ENCODE peak calls at places on chromosomes 16 and 17, in five cellular contexts. L is IMR-90, Q is K562, A is GM12878, Y is HepG2. M is an unnamed sample.

GRCh38 chr16:79212114-79212791 is 388.3 kb downstream of the MAF start:
- DNase-seq in L (no peak), Q (no peak), A (no peak), Y (no peak), M (no peak)

GRCh38 chr17:1362065-1362848 is 37.8 kb downstream of the YWHAE start:
- DNase-seq in L (no peak), Q (no peak), A (no peak), Y (no peak), M (no peak)

GRCh38 chr17:7405413-7405881 is 1.6 kb upstream of the TMEM256 start:
- DNase-seq in L (no peak), Q (peak), A (no peak), Y (no peak), M (peak)

GRCh38 chr17:1329745-1330343 is 50.4 kb downstream of the TRARG1 start:
- DNase-seq in L (no peak), Q (no peak), A (no peak), Y (no peak), M (no peak)

GRCh38 chr17:37826497-37827115 is 81.7 kb upstream of the HNF1B start:
- DNase-seq in L (no peak), Q (no peak), A (no peak), Y (no peak), M (no peak)

GRCh38 chr17:62644487-62645173 is 17.2 kb downstream of the MRC2 start:
- DNase-seq in L (no peak), Q (peak), A (no peak), Y (peak), M (peak)

GRCh38 chr17:80123791-80124190 is 22.4 kb downstream of the GAA start:
- DNase-seq in L (peak), Q (no peak), A (no peak), Y (no peak), M (no peak)

GRCh38 chr17:33292981-33293867 is at the start of gene ASIC2:
- DNase-seq in L (peak), Q (peak), A (no peak), Y (no peak), M (peak)

GRCh38 chr16:50266337-50267091 is at the start of gene ADCY7:
- DNase-seq in L (peak), Q (peak), A (no peak), Y (no peak), M (peak)

GRCh38 chr17:43434902-43435319 is 36.1 kb downstream of the ARL4D start:
- DNase-seq in L (no peak), Q (no peak), A (no peak), Y (no peak), M (no peak)

GRCh38 chr17:31068291-31068690 is 26.5 kb upstream of the NF1 start:
- DNase-seq in L (peak), Q (peak), A (no peak), Y (peak), M (peak)

GRCh38 chr16:3180445-3180878 is 7.5 kb upstream of the OR1F1 start:
- DNase-seq in L (no peak), Q (no peak), A (no peak), Y (no peak), M (no peak)

GRCh38 chr16:57637020-57637419 is 8.6 kb downstream of the ADGRG1 start:
- DNase-seq in L (no peak), Q (no peak), A (no peak), Y (no peak), M (no peak)

GRCh38 chr17:6072157-6072556 is 2.0 kb downstream of the WSCD1 start:
- DNase-seq in L (no peak), Q (no peak), A (no peak), Y (no peak), M (no peak)

GRCh38 chr17:66287911-66288310 is 14.5 kb upstream of the PRKCA start:
- DNase-seq in L (no peak), Q (no peak), A (no peak), Y (no peak), M (no peak)
- TF ChIP-seq MXI1 in L (no peak), Q (no peak), A (no peak), Y (no peak), M (no peak)

DNA sequence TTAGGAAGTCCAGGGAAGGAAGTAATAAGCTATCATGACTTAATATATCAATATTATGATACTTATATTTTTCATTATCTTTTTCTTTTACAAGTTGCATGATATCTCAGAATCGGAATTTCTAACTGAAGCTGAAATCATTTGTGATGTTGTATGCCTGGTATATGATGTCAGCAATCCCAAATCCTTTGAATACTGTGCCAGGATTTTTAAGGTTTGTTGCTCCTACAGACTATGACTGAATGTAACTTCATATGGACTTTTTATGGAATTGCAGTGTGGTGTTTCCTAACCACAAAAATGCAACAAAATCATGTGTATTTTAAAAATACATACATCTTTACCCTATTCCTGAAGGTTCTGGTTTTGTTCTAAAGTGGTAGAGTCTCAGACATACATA is 58.8 kb upstream of the RHBDL3 start:
- DNase-seq in L (peak), Q (no peak), A (no peak), Y (no peak), M (no peak)
- TF ChIP-seq MXI1 in L (no peak), Q (no peak), A (no peak), Y (no peak), M (no peak)

GRCh38 chr16:14434860-14435259 is 195.2 kb downstream of the PARN start:
- DNase-seq in L (no peak), Q (no peak), A (no peak), Y (no peak), M (no peak)

DNA sequence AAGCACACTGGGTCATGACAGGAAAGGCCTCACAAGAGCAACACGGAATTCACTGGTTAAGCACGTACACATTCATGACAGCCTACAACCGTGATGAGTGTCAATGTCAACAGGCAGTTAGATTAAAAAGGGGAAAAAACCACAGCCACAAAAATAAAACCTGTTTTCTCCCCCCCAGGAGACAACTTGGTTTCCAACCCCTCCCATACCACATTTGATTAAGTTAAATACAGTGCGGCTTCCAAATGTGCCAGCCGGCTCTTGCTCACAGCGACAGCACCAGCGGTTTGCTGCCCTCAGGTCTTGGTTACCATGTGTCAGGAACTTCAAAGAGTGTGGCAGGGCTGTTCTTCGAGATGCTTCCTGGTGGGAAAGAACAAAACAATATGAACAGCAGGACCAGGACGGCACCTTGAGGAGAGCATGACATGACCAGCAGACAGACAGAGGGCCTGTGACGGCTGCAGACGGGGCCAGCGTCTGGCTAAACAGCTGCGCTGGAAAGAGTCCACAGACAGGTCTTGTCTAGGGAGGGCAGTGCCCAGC is 193.6 kb downstream of the PARN start:
- DNase-seq in L (no peak), Q (no peak), A (no peak), Y (no peak), M (no peak)
- TF ChIP-seq MXI1 in L (no peak), Q (no peak), A (no peak), Y (no peak), M (no peak)

DNA sequence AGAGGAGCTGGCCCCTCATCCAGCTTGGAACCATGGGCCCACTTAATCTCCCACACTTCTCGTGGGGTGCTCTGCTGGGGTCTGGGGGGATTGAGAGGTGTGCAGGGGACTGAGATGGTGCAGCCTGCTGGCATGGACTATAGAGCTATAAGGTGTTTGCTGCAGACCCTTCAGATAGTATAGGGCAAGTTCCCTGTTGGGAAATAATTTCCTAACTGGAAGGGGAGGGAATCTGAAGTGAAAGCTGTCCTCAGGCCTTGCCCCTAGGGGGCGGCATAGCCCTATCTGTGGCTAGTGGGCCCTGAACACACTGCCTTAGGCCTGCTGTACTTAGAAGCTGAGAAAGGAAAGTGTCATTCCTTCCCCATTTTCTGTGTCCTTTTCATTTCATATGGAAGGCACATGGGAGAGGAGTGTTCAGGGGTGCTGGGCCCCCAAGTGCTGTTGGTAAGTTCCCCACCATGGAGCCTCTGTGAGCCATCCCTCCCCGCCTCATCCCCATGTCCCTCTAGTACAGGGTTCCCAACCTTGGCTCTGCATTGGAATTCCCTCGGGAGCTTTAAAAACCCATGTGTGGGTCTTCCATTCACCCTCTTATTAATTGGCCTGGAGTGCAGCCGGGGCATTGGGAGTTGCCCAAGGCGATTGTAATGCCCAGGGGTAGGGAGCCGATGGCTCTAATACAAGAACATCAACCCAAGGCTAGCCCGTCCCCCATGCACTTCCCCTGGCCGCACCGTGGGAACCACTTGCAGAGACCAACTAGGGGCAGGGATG is 19.7 kb downstream of the GOSR2 start:
- DNase-seq in L (peak), Q (peak), A (no peak), Y (peak), M (peak)
- TF ChIP-seq MXI1 in L (no peak), Q (no peak), A (no peak), Y (peak), M (no peak)

DNA sequence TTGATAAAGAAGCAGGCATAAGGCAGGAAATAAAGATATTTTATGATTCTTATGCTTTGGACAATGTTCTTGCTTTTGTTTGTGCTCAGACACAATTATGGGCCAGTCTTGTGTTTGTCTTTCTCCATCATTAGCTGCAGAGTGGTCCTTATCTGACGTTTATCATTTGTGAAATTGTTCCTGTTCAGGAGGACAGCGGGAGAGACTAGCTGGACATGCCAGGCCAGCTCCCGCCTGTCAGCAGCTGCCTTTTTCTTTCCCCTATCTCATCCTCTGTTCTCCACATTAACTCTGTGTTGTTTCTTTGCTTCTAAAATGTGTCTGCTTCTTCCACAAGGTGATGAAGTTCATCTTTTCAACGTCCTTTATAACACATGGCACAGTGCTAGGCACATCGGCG is 333.5 kb downstream of the NPIPA8 start:
- DNase-seq in L (no peak), Q (no peak), A (no peak), Y (no peak), M (peak)
- TF ChIP-seq MXI1 in L (no peak), Q (no peak), A (no peak), Y (no peak), M (no peak)